ENCODE peak calls at places on chromosomes 6 and 20, in four cellular contexts. One of them, this sample, is unnamed.

GRCh38 chr6:128492386-128492785 is 28.0 kb downstream of the PTPRK start:
- DNase-seq in AG04450: peak
- DNase-seq in cardiac fibroblast: no peak
- DNase-seq in esophagus muscularis mucosa: no peak
- DNase-seq in this sample: no peak

GRCh38 chr20:44850272-44850671 is 35.2 kb upstream of the YWHAB start:
- DNase-seq in esophagus muscularis mucosa: peak
- DNase-seq in AG04450: no peak
- DNase-seq in cardiac fibroblast: no peak
- DNase-seq in this sample: no peak

GRCh38 chr6:3467996-3468395 is 11.1 kb upstream of the SLC22A23 start:
- DNase-seq in AG04450: no peak
- DNase-seq in cardiac fibroblast: no peak
- DNase-seq in esophagus muscularis mucosa: no peak
- DNase-seq in this sample: no peak

GRCh38 chr6:167750956-167751358 is 75.8 kb upstream of the AFDN start:
- DNase-seq in cardiac fibroblast: no peak
- DNase-seq in esophagus muscularis mucosa: no peak
- DNase-seq in AG04450: no peak
- DNase-seq in this sample: no peak

GRCh38 chr20:49812463-49813304 is at the start of gene SLC9A8:
- DNase-seq in esophagus muscularis mucosa: peak
- DNase-seq in AG04450: no peak
- DNase-seq in cardiac fibroblast: peak
- DNase-seq in this sample: peak

GRCh38 chr6:167474171-167474570 is 149.3 kb downstream of the TTLL2 start:
- DNase-seq in AG04450: no peak
- DNase-seq in cardiac fibroblast: no peak
- DNase-seq in esophagus muscularis mucosa: no peak
- DNase-seq in this sample: no peak

GRCh38 chr6:111185954-111186353 is 98.7 kb downstream of the SLC16A10 start:
- DNase-seq in esophagus muscularis mucosa: peak
- DNase-seq in cardiac fibroblast: no peak
- DNase-seq in AG04450: no peak
- DNase-seq in this sample: no peak

GRCh38 chr20:45138451-45139300 is 14.4 kb upstream of the WFDC12 start:
- DNase-seq in esophagus muscularis mucosa: no peak
- DNase-seq in AG04450: no peak
- DNase-seq in cardiac fibroblast: peak
- DNase-seq in this sample: no peak

GRCh38 chr6:161272600-161273355 is 1.1 kb downstream of the AGPAT4 start:
- DNase-seq in esophagus muscularis mucosa: peak
- DNase-seq in AG04450: no peak
- DNase-seq in cardiac fibroblast: peak
- DNase-seq in this sample: peak

GRCh38 chr6:44037847-44038542 is 89.3 kb downstream of the MRPL14 start:
- DNase-seq in AG04450: no peak
- DNase-seq in cardiac fibroblast: no peak
- DNase-seq in esophagus muscularis mucosa: no peak
- DNase-seq in this sample: no peak

GRCh38 chr6:117484052-117484646 is 1.7 kb downstream of the DCBLD1 start:
- DNase-seq in cardiac fibroblast: no peak
- DNase-seq in AG04450: no peak
- DNase-seq in esophagus muscularis mucosa: no peak
- DNase-seq in this sample: no peak

GRCh38 chr6:145809785-145810184 is 4.8 kb downstream of the FBXO30 start:
- DNase-seq in cardiac fibroblast: peak
- DNase-seq in esophagus muscularis mucosa: no peak
- DNase-seq in AG04450: no peak
- DNase-seq in this sample: no peak

GRCh38 chr6:79864001-79864400 is 83.4 kb downstream of the ELOVL4 start:
- DNase-seq in cardiac fibroblast: no peak
- DNase-seq in esophagus muscularis mucosa: no peak
- DNase-seq in AG04450: no peak
- DNase-seq in this sample: no peak

GRCh38 chr20:31560900-31561598 is 44.0 kb upstream of the ID1 start:
- DNase-seq in cardiac fibroblast: peak
- DNase-seq in esophagus muscularis mucosa: no peak
- DNase-seq in AG04450: peak
- DNase-seq in this sample: peak

GRCh38 chr20:43939762-43940121 is 25.1 kb downstream of the TOX2 start:
- DNase-seq in AG04450: no peak
- DNase-seq in cardiac fibroblast: no peak
- DNase-seq in esophagus muscularis mucosa: no peak
- DNase-seq in this sample: no peak

GRCh38 chr6:79544299-79544927 is 7.2 kb upstream of the LCA5 start:
- DNase-seq in esophagus muscularis mucosa: no peak
- DNase-seq in cardiac fibroblast: peak
- DNase-seq in AG04450: no peak
- DNase-seq in this sample: peak

GRCh38 chr6:215335-216034 is 76.8 kb upstream of the DUSP22 start:
- DNase-seq in esophagus muscularis mucosa: no peak
- DNase-seq in AG04450: no peak
- DNase-seq in cardiac fibroblast: no peak
- DNase-seq in this sample: no peak

GRCh38 chr20:40978761-40979160 is 49.9 kb upstream of the TOP1 start:
- DNase-seq in cardiac fibroblast: no peak
- DNase-seq in esophagus muscularis mucosa: peak
- DNase-seq in AG04450: no peak
- DNase-seq in this sample: no peak

GRCh38 chr6:38058022-38058421 is 238.5 kb downstream of the ZFAND3 start:
- DNase-seq in AG04450: peak
- DNase-seq in esophagus muscularis mucosa: no peak
- DNase-seq in cardiac fibroblast: no peak
- DNase-seq in this sample: peak

GRCh38 chr20:62818592-62819493 is 2.0 kb downstream of the COL9A3 start:
- DNase-seq in AG04450: no peak
- DNase-seq in cardiac fibroblast: peak
- DNase-seq in esophagus muscularis mucosa: no peak
- DNase-seq in this sample: no peak

GRCh38 chr20:10447028-10447427 is 11.9 kb downstream of the SLX4IP start:
- DNase-seq in AG04450: peak
- DNase-seq in esophagus muscularis mucosa: no peak
- DNase-seq in cardiac fibroblast: peak
- DNase-seq in this sample: peak

GRCh38 chr20:62726716-62727583 is 18.3 kb downstream of the NTSR1 start:
- DNase-seq in esophagus muscularis mucosa: no peak
- DNase-seq in AG04450: no peak
- DNase-seq in cardiac fibroblast: no peak
- DNase-seq in this sample: no peak

GRCh38 chr6:89023591-89024441 is 56.7 kb upstream of the PNRC1 start:
- DNase-seq in cardiac fibroblast: peak
- DNase-seq in esophagus muscularis mucosa: no peak
- DNase-seq in AG04450: no peak
- DNase-seq in this sample: peak

GRCh38 chr6:40848038-40848437 is 191.0 kb downstream of the UNC5CL start:
- DNase-seq in cardiac fibroblast: no peak
- DNase-seq in AG04450: no peak
- DNase-seq in esophagus muscularis mucosa: no peak
- DNase-seq in this sample: no peak

GRCh38 chr6:1872649-1873131 is 263.0 kb downstream of the FOXC1 start:
- DNase-seq in cardiac fibroblast: peak
- DNase-seq in esophagus muscularis mucosa: no peak
- DNase-seq in AG04450: peak
- DNase-seq in this sample: peak

GRCh38 chr6:41940759-41941279 is 789 bp downstream of the CCND3 start:
- DNase-seq in esophagus muscularis mucosa: no peak
- DNase-seq in cardiac fibroblast: peak
- DNase-seq in AG04450: no peak
- DNase-seq in this sample: no peak

GRCh38 chr6:132614554-132614953 is 9.5 kb downstream of the TAAR2 start:
- DNase-seq in esophagus muscularis mucosa: no peak
- DNase-seq in cardiac fibroblast: no peak
- DNase-seq in AG04450: no peak
- DNase-seq in this sample: no peak

GRCh38 chr20:36394340-36394965 is 88.3 kb downstream of the DLGAP4 start:
- DNase-seq in esophagus muscularis mucosa: no peak
- DNase-seq in AG04450: no peak
- DNase-seq in cardiac fibroblast: no peak
- DNase-seq in this sample: no peak

GRCh38 chr6:156410649-156411048 is 366.5 kb upstream of the ARID1B start:
- DNase-seq in cardiac fibroblast: no peak
- DNase-seq in esophagus muscularis mucosa: no peak
- DNase-seq in AG04450: no peak
- DNase-seq in this sample: no peak
- TF ChIP-seq CTCF in cardiac fibroblast: peak
- TF ChIP-seq CTCF in esophagus muscularis mucosa: no peak
- TF ChIP-seq CTCF in AG04450: peak
- TF ChIP-seq CTCF in this sample: peak

GRCh38 chr20:53658973-53659372 is 65.3 kb upstream of the ZNF217 start:
- DNase-seq in AG04450: no peak
- DNase-seq in esophagus muscularis mucosa: no peak
- DNase-seq in cardiac fibroblast: no peak
- DNase-seq in this sample: no peak

GRCh38 chr20:53662595-53662994 is 69.0 kb upstream of the ZNF217 start:
- DNase-seq in AG04450: no peak
- DNase-seq in cardiac fibroblast: no peak
- DNase-seq in esophagus muscularis mucosa: no peak
- DNase-seq in this sample: no peak

GRCh38 chr20:53660078-53660909 is 66.7 kb upstream of the ZNF217 start:
- DNase-seq in esophagus muscularis mucosa: no peak
- DNase-seq in AG04450: no peak
- DNase-seq in cardiac fibroblast: peak
- DNase-seq in this sample: no peak

GRCh38 chr20:53658327-53658726 is 64.7 kb upstream of the ZNF217 start:
- DNase-seq in cardiac fibroblast: no peak
- DNase-seq in esophagus muscularis mucosa: no peak
- DNase-seq in AG04450: no peak
- DNase-seq in this sample: no peak

DNA sequence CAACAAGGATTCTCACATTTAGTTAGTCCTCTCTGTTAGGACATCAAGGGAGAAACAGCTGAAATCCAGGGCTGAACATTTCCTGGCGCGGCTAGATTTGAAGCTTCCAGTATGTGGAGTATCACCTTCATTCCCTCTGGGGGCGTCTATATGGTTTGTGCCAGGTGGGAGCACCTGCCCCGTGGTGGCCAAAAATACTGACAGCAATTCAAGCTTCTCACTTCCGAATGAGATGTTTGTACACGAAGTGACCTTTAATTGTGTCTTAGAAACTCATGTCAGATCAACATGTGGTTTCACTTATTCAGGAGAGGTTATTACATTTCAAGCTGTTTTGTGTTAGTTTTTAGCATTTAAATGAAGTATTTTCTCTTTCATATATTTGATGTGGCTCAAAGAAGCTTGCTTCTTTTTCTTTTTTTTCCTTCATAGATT is 67.3 kb upstream of the ZNF217 start:
- DNase-seq in esophagus muscularis mucosa: no peak
- DNase-seq in cardiac fibroblast: peak
- DNase-seq in AG04450: no peak
- DNase-seq in this sample: no peak
- H3K4me3 ChIP-seq in esophagus muscularis mucosa: no peak
- H3K4me3 ChIP-seq in cardiac fibroblast: no peak
- H3K4me3 ChIP-seq in AG04450: no peak
- H3K4me3 ChIP-seq in this sample: no peak

GRCh38 chr20:59019217-59019616 is at the start of gene TUBB1:
- DNase-seq in esophagus muscularis mucosa: no peak
- DNase-seq in AG04450: no peak
- DNase-seq in cardiac fibroblast: no peak
- DNase-seq in this sample: no peak

GRCh38 chr20:59023616-59024015 is 4.4 kb downstream of the TUBB1 start:
- DNase-seq in cardiac fibroblast: no peak
- DNase-seq in esophagus muscularis mucosa: no peak
- DNase-seq in AG04450: no peak
- DNase-seq in this sample: no peak

GRCh38 chr20:59022754-59023153 is 3.5 kb downstream of the TUBB1 start:
- DNase-seq in esophagus muscularis mucosa: no peak
- DNase-seq in AG04450: no peak
- DNase-seq in cardiac fibroblast: no peak
- DNase-seq in this sample: no peak

GRCh38 chr20:59018817-59019216 is 412 bp upstream of the TUBB1 start:
- DNase-seq in cardiac fibroblast: no peak
- DNase-seq in esophagus muscularis mucosa: no peak
- DNase-seq in AG04450: no peak
- DNase-seq in this sample: no peak

DNA sequence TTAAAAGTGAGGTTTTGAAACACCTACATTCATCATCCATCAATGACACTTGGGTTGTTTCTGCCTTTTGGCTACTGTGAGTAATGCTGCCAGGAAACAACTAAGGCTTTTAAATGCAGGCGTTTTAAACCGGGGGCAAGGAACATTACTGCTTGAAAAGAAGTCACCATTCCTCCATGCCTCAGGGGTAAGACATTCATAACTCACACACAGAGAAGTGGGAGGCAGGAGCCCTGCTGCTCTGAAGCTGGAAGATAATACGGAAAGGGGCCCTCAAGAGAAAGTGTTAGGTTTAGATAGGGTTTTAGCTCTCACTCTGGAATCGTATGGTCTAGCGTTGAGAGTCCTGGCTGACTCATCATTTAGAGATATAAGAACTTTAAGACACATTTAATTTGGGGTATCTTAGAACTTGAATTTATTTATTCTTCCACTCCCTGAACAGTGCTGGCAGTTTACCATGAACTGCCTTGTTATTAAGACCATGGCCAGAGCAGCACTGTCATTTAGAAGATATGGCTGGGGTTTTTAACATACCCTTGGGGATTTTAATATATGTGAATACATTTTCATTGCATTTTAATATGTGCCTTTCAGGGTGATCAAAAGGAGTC is 1.8 kb downstream of the TUBB1 start:
- DNase-seq in cardiac fibroblast: peak
- DNase-seq in esophagus muscularis mucosa: no peak
- DNase-seq in AG04450: no peak
- DNase-seq in this sample: no peak
- TF ChIP-seq CTCF in cardiac fibroblast: no peak
- TF ChIP-seq CTCF in esophagus muscularis mucosa: no peak
- TF ChIP-seq CTCF in AG04450: no peak
- TF ChIP-seq CTCF in this sample: no peak

GRCh38 chr6:115986026-115986425 is 74.7 kb downstream of the FRK start:
- DNase-seq in cardiac fibroblast: no peak
- DNase-seq in esophagus muscularis mucosa: no peak
- DNase-seq in AG04450: no peak
- DNase-seq in this sample: no peak

GRCh38 chr6:115983998-115984397 is 76.7 kb downstream of the FRK start:
- DNase-seq in cardiac fibroblast: no peak
- DNase-seq in esophagus muscularis mucosa: no peak
- DNase-seq in AG04450: no peak
- DNase-seq in this sample: no peak

GRCh38 chr6:115982453-115982852 is 78.2 kb downstream of the FRK start:
- DNase-seq in esophagus muscularis mucosa: no peak
- DNase-seq in AG04450: no peak
- DNase-seq in cardiac fibroblast: no peak
- DNase-seq in this sample: no peak

DNA sequence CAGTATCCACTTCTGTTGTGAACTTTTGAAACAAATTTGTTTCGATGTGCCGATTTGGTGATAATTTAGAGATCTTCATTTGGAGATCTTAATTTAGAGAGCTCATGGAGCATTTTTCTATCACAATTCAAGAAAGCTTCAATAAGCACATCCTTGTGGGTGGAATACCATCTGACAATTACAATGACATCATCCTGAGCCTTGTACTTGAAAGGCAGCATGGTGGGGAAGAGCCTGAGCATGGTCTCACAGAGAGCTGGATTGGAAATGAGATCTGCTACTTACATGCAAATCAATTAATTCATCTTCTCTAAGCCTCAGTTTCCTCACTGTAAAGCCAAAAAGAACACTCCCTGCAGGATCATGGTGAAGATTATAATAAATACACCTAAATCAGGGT is 75.9 kb downstream of the FRK start:
- DNase-seq in cardiac fibroblast: no peak
- DNase-seq in AG04450: no peak
- DNase-seq in esophagus muscularis mucosa: no peak
- DNase-seq in this sample: no peak
- H3K4me3 ChIP-seq in cardiac fibroblast: no peak
- H3K4me3 ChIP-seq in AG04450: no peak
- H3K4me3 ChIP-seq in esophagus muscularis mucosa: no peak
- H3K4me3 ChIP-seq in this sample: no peak